ENCODE peak calls at places on chromosomes 5 and 9, in ten cellular contexts. P is activated effector memory CD4-positive, alpha-beta T cell treated with anti-CD3 and anti-CD28 coated beads, Interleukin-2, amount 50 U/mL, for 16 hours; A is stromal cell of bone marrow; X is HTR-8/SVneo; L is DMS 273 treated with DMSO at 0.1 percent for 48 hours; O is cardiac fibroblast; F is AG08395; V is A549; C is activated T-cell treated with anti-CD3 and anti-CD28 coated beads, Interleukin-2, amount 50 U/mL, for 72 hours; G is G401. D is an unnamed sample.

GRCh38 chr5:133392448-133392847 is 219.9 kb downstream of the FSTL4 start:
- DNase-seq in P (no peak), A (no peak), X (no peak), L (no peak), O (no peak), F (no peak), V (no peak), C (no peak), G (no peak), D (no peak)

GRCh38 chr5:125142439-125142838 is 396.0 kb upstream of the ZNF608 start:
- DNase-seq in P (no peak), A (no peak), X (no peak), L (no peak), O (peak), F (no peak), V (no peak), C (no peak), G (no peak), D (no peak)

GRCh38 chr5:66840527-66841013 is 244.4 kb downstream of the MAST4 start:
- DNase-seq in P (no peak), A (no peak), X (no peak), L (no peak), O (peak), F (no peak), V (no peak), C (peak), G (no peak), D (no peak)

GRCh38 chr5:36569456-36569855 is 37.0 kb upstream of the SLC1A3 start:
- DNase-seq in P (no peak), A (peak), X (no peak), L (no peak), O (peak), F (peak), V (no peak), C (no peak), G (no peak), D (peak)

GRCh38 chr5:42498000-42498399 is 74.8 kb downstream of the GHR start:
- DNase-seq in P (no peak), A (no peak), X (no peak), L (no peak), O (no peak), F (no peak), V (no peak), C (no peak), G (no peak), D (no peak)

GRCh38 chr9:126805546-126806262 is 864 bp downstream of the ZBTB43 start:
- DNase-seq in P (peak), A (peak), X (no peak), L (no peak), O (peak), F (peak), V (no peak), C (peak), G (no peak), D (peak)

GRCh38 chr9:99060621-99061020 is 44.3 kb upstream of the TGFBR1 start:
- DNase-seq in P (no peak), A (no peak), X (no peak), L (no peak), O (no peak), F (no peak), V (no peak), C (no peak), G (no peak), D (no peak)

GRCh38 chr5:107874810-107875209 is 204.1 kb upstream of the EFNA5 start:
- DNase-seq in P (no peak), A (peak), X (no peak), L (no peak), O (peak), F (peak), V (no peak), C (no peak), G (no peak), D (no peak)

GRCh38 chr9:130963337-130963908 is 24.4 kb upstream of the FIBCD1 start:
- DNase-seq in P (no peak), A (no peak), X (no peak), L (no peak), O (no peak), F (no peak), V (no peak), C (no peak), G (no peak), D (no peak)

GRCh38 chr5:10564838-10565784 is 1.2 kb downstream of the ANKRD33B start:
- DNase-seq in P (peak), A (no peak), X (no peak), L (no peak), O (peak), F (no peak), V (no peak), C (peak), G (no peak), D (no peak)

GRCh38 chr9:18596920-18597319 is 123.0 kb downstream of the ADAMTSL1 start:
- DNase-seq in P (no peak), A (peak), X (peak), L (no peak), O (peak), F (peak), V (no peak), C (no peak), G (no peak), D (no peak)

GRCh38 chr9:85377751-85378289 is 363.9 kb downstream of the AGTPBP1 start:
- DNase-seq in P (no peak), A (no peak), X (no peak), L (peak), O (no peak), F (no peak), V (no peak), C (no peak), G (peak), D (peak)

GRCh38 chr9:88270398-88270797 is 117.8 kb upstream of the SPIN1 start:
- DNase-seq in P (no peak), A (no peak), X (no peak), L (no peak), O (peak), F (no peak), V (no peak), C (no peak), G (no peak), D (peak)

GRCh38 chr9:136090768-136091581 is 4.1 kb downstream of the NACC2 start:
- DNase-seq in P (no peak), A (no peak), X (no peak), L (no peak), O (no peak), F (no peak), V (no peak), C (no peak), G (no peak), D (no peak)

GRCh38 chr9:88090151-88090581 is 48.1 kb downstream of the SPATA31C2 start:
- DNase-seq in P (no peak), A (no peak), X (no peak), L (no peak), O (peak), F (no peak), V (no peak), C (no peak), G (no peak), D (peak)

GRCh38 chr5:139103762-139104161 is 94.4 kb downstream of the SIL1 start:
- DNase-seq in P (no peak), A (no peak), X (no peak), L (no peak), O (no peak), F (no peak), V (no peak), C (no peak), G (peak), D (no peak)

GRCh38 chr5:39223568-39224156 is 4.3 kb upstream of the FYB1 start:
- DNase-seq in P (no peak), A (no peak), X (no peak), L (no peak), O (no peak), F (no peak), V (no peak), C (no peak), G (no peak), D (no peak)

GRCh38 chr9:133956520-133957076 is 35.5 kb downstream of the VAV2 start:
- DNase-seq in P (no peak), A (no peak), X (no peak), L (no peak), O (peak), F (peak), V (no peak), C (no peak), G (no peak), D (no peak)

D was measured in A673.